ENCODE peak calls at places on chromosomes 1 and 21, in four cellular contexts. G, H, L and Y are unnamed samples.

GRCh38 chr1:55789466-55789865 is 574.3 kb upstream of the USP24 start:
- DNase-seq in G (no peak), H (no peak), L (no peak), Y (no peak)

GRCh38 chr1:1043411-1043810 is 23.5 kb downstream of the AGRN start:
- DNase-seq in G (no peak), H (no peak), L (no peak), Y (no peak)

GRCh38 chr1:23436520-23437354 is 12.2 kb upstream of the TCEA3 start:
- DNase-seq in G (peak), H (no peak), L (no peak), Y (no peak)

GRCh38 chr1:95116666-95117206 is 419 bp upstream of the TLCD4 start:
- DNase-seq in G (peak), H (peak), L (peak), Y (peak)

GRCh38 chr1:207649865-207650580 is 5.1 kb downstream of the CR1L start:
- DNase-seq in G (no peak), H (no peak), L (no peak), Y (no peak)

GRCh38 chr21:44299458-44300261 is at the start of gene PFKL:
- DNase-seq in G (peak), H (peak), L (peak), Y (peak)

GRCh38 chr1:173295391-173295790 is 88.3 kb upstream of the TNFSF4 start:
- DNase-seq in G (no peak), H (no peak), L (no peak), Y (no peak)

GRCh38 chr1:119449964-119450363 is 35.0 kb downstream of the HSD3B2 start:
- DNase-seq in G (peak), H (no peak), L (no peak), Y (no peak)

GRCh38 chr1:201602413-201603265 is 63.7 kb downstream of the NAV1 start:
- DNase-seq in G (no peak), H (no peak), L (peak), Y (peak)

GRCh38 chr1:198701766-198702539 is 63.1 kb downstream of the PTPRC start:
- DNase-seq in G (no peak), H (no peak), L (no peak), Y (no peak)

GRCh38 chr1:72757843-72758242 is 475.5 kb upstream of the NEGR1 start:
- DNase-seq in G (no peak), H (no peak), L (no peak), Y (no peak)

GRCh38 chr1:54823670-54824069 is 22.5 kb upstream of the TTC22 start:
- DNase-seq in G (no peak), H (no peak), L (no peak), Y (no peak)

GRCh38 chr1:59985901-59986735 is 59.5 kb upstream of the CYP2J2 start:
- DNase-seq in G (peak), H (no peak), L (peak), Y (peak)

GRCh38 chr21:34800797-34801518 is 132.2 kb downstream of the CLIC6 start:
- DNase-seq in G (no peak), H (no peak), L (peak), Y (peak)

GRCh38 chr1:3733603-3734591 is 18.4 kb upstream of the CCDC27 start:
- DNase-seq in G (no peak), H (no peak), L (no peak), Y (no peak)

GRCh38 chr1:180309338-180309737 is 79.3 kb downstream of the LHX4 start:
- DNase-seq in G (no peak), H (no peak), L (peak), Y (peak)

GRCh38 chr1:233982827-233983518 is 78.5 kb downstream of the SLC35F3 start:
- DNase-seq in G (no peak), H (no peak), L (no peak), Y (no peak)

GRCh38 chr1:32963746-32964460 is 706 bp downstream of the RNF19B start:
- DNase-seq in G (peak), H (peak), L (peak), Y (peak)

GRCh38 chr1:156262461-156263287 is 14.8 kb upstream of the PAQR6 start:
- DNase-seq in G (no peak), H (no peak), L (peak), Y (peak)

GRCh38 chr1:41394918-41395598 is 33.8 kb downstream of the FOXO6 start:
- DNase-seq in G (peak), H (no peak), L (no peak), Y (no peak)

GRCh38 chr1:27074175-27074780 is 61.6 kb upstream of the TENT5B start:
- DNase-seq in G (no peak), H (no peak), L (peak), Y (peak)

GRCh38 chr1:232591344-232591743 is 38.6 kb downstream of the SIPA1L2 start:
- DNase-seq in G (peak), H (no peak), L (no peak), Y (no peak)

GRCh38 chr1:110412576-110412975 is 5.1 kb upstream of the LAMTOR5 start:
- DNase-seq in G (peak), H (peak), L (peak), Y (peak)

GRCh38 chr1:151457911-151458882 is 1.1 kb downstream of the POGZ start:
- DNase-seq in G (peak), H (peak), L (peak), Y (peak)

GRCh38 chr1:204180133-204180532 is 14.0 kb upstream of the REN start:
- DNase-seq in G (no peak), H (no peak), L (no peak), Y (no peak)